ENCODE peak calls at places on chromosomes 5 and 9, in six cellular contexts. F is left lung, D is cardiac muscle cell, G is heart right ventricle, V is HL-60, Z is left ventricle myocardium inferior. N is an unnamed sample.

GRCh38 chr5:173891367-173891766 is 3.2 kb downstream of the CPEB4 start:
- DNase-seq in F (no peak), D (no peak), G (no peak), V (no peak), Z (no peak), N (no peak)

GRCh38 chr5:124876564-124876963 is 130.1 kb upstream of the ZNF608 start:
- DNase-seq in F (no peak), D (no peak), G (no peak), V (no peak), Z (no peak), N (no peak)

GRCh38 chr5:149618581-149619248 is 37.4 kb downstream of the ARHGEF37 start:
- DNase-seq in F (no peak), D (peak), G (no peak), V (peak), Z (no peak), N (peak)

GRCh38 chr9:136656795-136657611 is 5.7 kb upstream of the EGFL7 start:
- DNase-seq in F (no peak), D (no peak), G (peak), V (peak), Z (no peak), N (no peak)

GRCh38 chr5:180047667-180048066 is 23.9 kb downstream of the RNF130 start:
- DNase-seq in F (no peak), D (peak), G (peak), V (no peak), Z (peak), N (no peak)

GRCh38 chr5:32709789-32710334 is 1.3 kb upstream of the NPR3 start:
- DNase-seq in F (peak), D (peak), G (peak), V (peak), Z (peak), N (peak)

GRCh38 chr5:39863926-39864572 is 439.3 kb upstream of the DAB2 start:
- DNase-seq in F (no peak), D (no peak), G (no peak), V (no peak), Z (no peak), N (no peak)

GRCh38 chr5:27855491-27855890 is 817.1 kb upstream of the CDH9 start:
- DNase-seq in F (no peak), D (peak), G (no peak), V (no peak), Z (no peak), N (no peak)

GRCh38 chr5:154756203-154756870 is 1.2 kb downstream of the LARP1 start:
- DNase-seq in F (peak), D (peak), G (peak), V (no peak), Z (peak), N (peak)

GRCh38 chr5:95715799-95716461 is 15.2 kb upstream of the RHOBTB3 start:
- DNase-seq in F (no peak), D (peak), G (no peak), V (no peak), Z (no peak), N (no peak)

GRCh38 chr9:106945727-106946690 is 83.0 kb downstream of the ZNF462 start:
- DNase-seq in F (no peak), D (peak), G (no peak), V (no peak), Z (no peak), N (no peak)

GRCh38 chr9:16725066-16725465 is 145.4 kb downstream of the BNC2 start:
- DNase-seq in F (no peak), D (no peak), G (no peak), V (no peak), Z (no peak), N (no peak)

GRCh38 chr5:16891043-16891442 is 45.0 kb downstream of the MYO10 start:
- DNase-seq in F (no peak), D (no peak), G (no peak), V (no peak), Z (no peak), N (no peak)

GRCh38 chr9:26856413-26857032 is 36.1 kb downstream of the CAAP1 start:
- DNase-seq in F (no peak), D (peak), G (no peak), V (peak), Z (no peak), N (peak)

GRCh38 chr5:40736103-40736875 is 19.5 kb downstream of the TTC33 start:
- DNase-seq in F (no peak), D (peak), G (no peak), V (peak), Z (no peak), N (no peak)

GRCh38 chr9:32264171-32264862 is 120.1 kb upstream of the ACO1 start:
- DNase-seq in F (no peak), D (peak), G (no peak), V (no peak), Z (no peak), N (peak)

GRCh38 chr5:72109625-72110024 is 2.4 kb downstream of the MAP1B start:
- DNase-seq in F (no peak), D (peak), G (no peak), V (no peak), Z (no peak), N (peak)

GRCh38 chr5:20276061-20276958 is 288.3 kb upstream of the CDH18 start:
- DNase-seq in F (no peak), D (peak), G (no peak), V (no peak), Z (no peak), N (no peak)

GRCh38 chr5:78647838-78648358 is 674 bp downstream of the LHFPL2 start:
- DNase-seq in F (peak), D (peak), G (peak), V (peak), Z (peak), N (peak)

GRCh38 chr9:108486791-108487190 is 369.0 kb downstream of the ACTL7B start:
- DNase-seq in F (no peak), D (no peak), G (no peak), V (no peak), Z (no peak), N (no peak)

GRCh38 chr9:136546697-136547481 is 1.0 kb upstream of the NOTCH1 start:
- DNase-seq in F (peak), D (peak), G (peak), V (peak), Z (peak), N (no peak)

GRCh38 chr9:114169029-114169939 is 13.9 kb downstream of the COL27A1 start:
- DNase-seq in F (no peak), D (peak), G (no peak), V (no peak), Z (no peak), N (peak)

GRCh38 chr9:84384617-84385016 is 44.1 kb upstream of the SLC28A3 start:
- DNase-seq in F (no peak), D (no peak), G (no peak), V (no peak), Z (no peak), N (no peak)

GRCh38 chr5:170591055-170591454 is 87.2 kb downstream of the KCNIP1 start:
- DNase-seq in F (no peak), D (no peak), G (no peak), V (no peak), Z (no peak), N (no peak)

GRCh38 chr5:89255845-89256463 is 373.0 kb upstream of the MEF2C start:
- DNase-seq in F (no peak), D (peak), G (no peak), V (peak), Z (no peak), N (no peak)

GRCh38 chr5:85656050-85656449 is 961.7 kb upstream of the COX7C start:
- DNase-seq in F (no peak), D (no peak), G (no peak), V (no peak), Z (no peak), N (no peak)

GRCh38 chr5:170484459-170484831 is 19.4 kb upstream of the KCNIP1 start:
- DNase-seq in F (no peak), D (no peak), G (no peak), V (no peak), Z (no peak), N (no peak)

GRCh38 chr5:176890455-176891330 is 8.5 kb downstream of the HK3 start:
- DNase-seq in F (no peak), D (no peak), G (no peak), V (no peak), Z (no peak), N (no peak)

GRCh38 chr9:32755730-32756129 is 27.6 kb upstream of the TMEM215 start:
- DNase-seq in F (peak), D (no peak), G (no peak), V (no peak), Z (no peak), N (no peak)

GRCh38 chr5:96986450-96986849 is 50.6 kb downstream of the LNPEP start:
- DNase-seq in F (no peak), D (no peak), G (no peak), V (no peak), Z (no peak), N (no peak)

GRCh38 chr9:80020530-80020929 is 448.8 kb downstream of the TLE4 start:
- DNase-seq in F (no peak), D (no peak), G (no peak), V (no peak), Z (no peak), N (no peak)

GRCh38 chr9:89483592-89484474 is 14.1 kb downstream of the SEMA4D start:
- DNase-seq in F (peak), D (no peak), G (peak), V (peak), Z (no peak), N (no peak)
- H3K4me3 ChIP-seq in F (peak), D (no peak), G (no peak), V (no peak), Z (peak), N (no peak)

GRCh38 chr5:131796793-131797693 is at the start of gene FNIP1:
- DNase-seq in F (peak), D (peak), G (peak), V (peak), Z (peak), N (peak)
- TF ChIP-seq CTCF in F (no peak), D (peak), G (no peak), V (no peak), Z (no peak), N (no peak)

DNA sequence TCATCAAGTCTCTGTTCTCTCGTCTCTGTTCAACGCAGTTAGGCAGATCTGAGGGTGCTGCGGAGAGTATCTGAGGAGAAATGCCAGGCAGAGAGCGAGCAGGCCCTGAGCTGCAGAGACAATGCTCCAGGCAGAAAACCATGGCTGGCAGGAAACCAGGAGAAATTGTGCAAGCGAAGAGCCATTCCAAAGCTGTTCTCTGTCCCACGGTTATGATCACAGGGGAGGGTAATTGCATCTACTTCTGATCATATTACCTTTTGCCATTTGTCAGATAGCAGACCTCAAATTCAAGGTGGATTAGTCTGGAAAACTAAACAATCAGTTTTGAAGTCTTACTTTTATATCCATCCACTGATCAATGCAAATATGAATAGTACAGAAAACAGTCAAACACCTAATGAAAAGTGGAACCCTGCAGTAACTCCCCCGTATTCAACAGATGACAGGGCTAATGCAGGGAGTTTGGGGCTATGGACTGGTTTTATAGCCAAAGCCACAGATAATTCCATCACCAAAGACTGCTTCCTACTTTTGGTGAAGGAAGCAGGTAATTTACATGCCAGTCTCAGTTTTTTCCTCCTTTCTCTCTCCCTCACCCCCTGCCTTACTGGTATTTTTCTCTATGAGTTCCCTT is 228.0 kb downstream of the DCP2 start:
- DNase-seq in F (no peak), D (peak), G (peak), V (no peak), Z (peak), N (no peak)
- H3K27ac ChIP-seq in F (no peak), D (no peak), G (peak), V (no peak), Z (peak), N (peak)

GRCh38 chr5:178104492-178104891 is 8.8 kb upstream of the N4BP3 start:
- DNase-seq in F (peak), D (no peak), G (no peak), V (no peak), Z (no peak), N (no peak)

GRCh38 chr5:178108446-178108845 is 4.9 kb upstream of the N4BP3 start:
- DNase-seq in F (peak), D (no peak), G (no peak), V (no peak), Z (no peak), N (no peak)

GRCh38 chr5:178106086-178106485 is 7.2 kb upstream of the N4BP3 start:
- DNase-seq in F (no peak), D (no peak), G (no peak), V (no peak), Z (no peak), N (no peak)

GRCh38 chr5:178107889-178108288 is 5.4 kb upstream of the N4BP3 start:
- DNase-seq in F (peak), D (no peak), G (no peak), V (no peak), Z (no peak), N (no peak)

DNA sequence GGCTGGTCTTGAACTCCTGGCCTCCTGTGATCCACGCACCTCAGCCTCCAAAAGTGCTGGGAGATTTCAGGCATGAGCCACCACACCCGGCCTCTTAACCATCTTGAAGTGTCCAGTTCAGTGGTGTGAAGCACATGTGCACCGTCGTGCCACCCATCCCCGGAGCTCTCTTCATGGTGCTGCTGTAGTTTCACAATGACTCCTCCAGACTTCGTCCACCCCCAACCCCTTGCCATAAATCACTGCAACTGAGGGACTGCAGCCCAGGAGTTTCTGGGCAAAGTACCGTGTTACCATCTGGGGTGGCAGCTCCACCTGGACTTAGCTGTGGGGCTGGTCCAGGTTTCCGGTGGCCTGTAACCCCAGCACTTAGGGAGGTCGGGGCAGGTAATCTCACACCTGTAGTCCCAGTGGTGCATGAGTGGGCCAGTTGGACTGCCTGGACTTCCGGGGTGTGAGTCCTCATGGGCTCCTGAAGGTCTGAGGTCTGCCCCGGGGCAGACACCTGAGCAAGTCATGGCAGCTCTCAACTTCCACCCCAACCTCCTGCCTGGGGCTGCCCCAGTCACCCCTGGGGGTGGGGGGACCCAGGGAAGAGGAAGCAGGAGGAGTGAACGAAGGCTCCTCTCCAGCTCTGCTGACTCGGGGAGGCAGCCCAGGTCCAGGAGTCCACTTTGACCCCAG is 6.6 kb upstream of the N4BP3 start:
- DNase-seq in F (peak), D (no peak), G (no peak), V (no peak), Z (no peak), N (no peak)
- H3K4me3 ChIP-seq in F (no peak), D (no peak), G (no peak), V (no peak), Z (no peak), N (no peak)

N was measured in WERI-Rb-1.